ENCODE peak calls at places on chromosomes 16 and 17, in six cellular contexts. One of them, this sample, is unnamed.

GRCh38 chr16:27256861-27257260 is 11.7 kb downstream of the NSMCE1 start:
- DNase-seq in amniotic epithelial cell: no peak
- DNase-seq in neural crest cell: no peak
- DNase-seq in retinal pigment epithelial cell: no peak
- DNase-seq in NCI-H1694 treated with DMSO at 0.1 percent for 48 hours: no peak
- DNase-seq in CD8-positive, alpha-beta T cell: no peak
- DNase-seq in this sample: no peak

GRCh38 chr16:55323637-55324490 is at the start of gene IRX6:
- DNase-seq in retinal pigment epithelial cell: no peak
- DNase-seq in NCI-H1694 treated with DMSO at 0.1 percent for 48 hours: peak
- DNase-seq in amniotic epithelial cell: no peak
- DNase-seq in neural crest cell: peak
- DNase-seq in CD8-positive, alpha-beta T cell: no peak
- DNase-seq in this sample: no peak

GRCh38 chr17:35244345-35245195 is 1.7 kb downstream of the SLFN5 start:
- DNase-seq in NCI-H1694 treated with DMSO at 0.1 percent for 48 hours: no peak
- DNase-seq in retinal pigment epithelial cell: no peak
- DNase-seq in neural crest cell: peak
- DNase-seq in CD8-positive, alpha-beta T cell: peak
- DNase-seq in amniotic epithelial cell: peak
- DNase-seq in this sample: peak

GRCh38 chr17:42039794-42040763 is 10.3 kb downstream of the C17orf113 start:
- DNase-seq in NCI-H1694 treated with DMSO at 0.1 percent for 48 hours: no peak
- DNase-seq in neural crest cell: no peak
- DNase-seq in amniotic epithelial cell: no peak
- DNase-seq in retinal pigment epithelial cell: no peak
- DNase-seq in CD8-positive, alpha-beta T cell: no peak
- DNase-seq in this sample: no peak

GRCh38 chr17:81676906-81677305 is 6.7 kb downstream of the ARL16 start:
- DNase-seq in neural crest cell: no peak
- DNase-seq in NCI-H1694 treated with DMSO at 0.1 percent for 48 hours: no peak
- DNase-seq in CD8-positive, alpha-beta T cell: no peak
- DNase-seq in amniotic epithelial cell: no peak
- DNase-seq in retinal pigment epithelial cell: no peak
- DNase-seq in this sample: no peak

GRCh38 chr16:85566502-85567100 is 46.5 kb upstream of the GSE1 start:
- DNase-seq in amniotic epithelial cell: no peak
- DNase-seq in NCI-H1694 treated with DMSO at 0.1 percent for 48 hours: no peak
- DNase-seq in neural crest cell: peak
- DNase-seq in CD8-positive, alpha-beta T cell: no peak
- DNase-seq in retinal pigment epithelial cell: no peak
- DNase-seq in this sample: no peak

GRCh38 chr16:29686740-29687327 is 7.9 kb downstream of the QPRT start:
- DNase-seq in CD8-positive, alpha-beta T cell: no peak
- DNase-seq in amniotic epithelial cell: no peak
- DNase-seq in neural crest cell: no peak
- DNase-seq in NCI-H1694 treated with DMSO at 0.1 percent for 48 hours: no peak
- DNase-seq in retinal pigment epithelial cell: no peak
- DNase-seq in this sample: no peak

GRCh38 chr16:15484662-15485061 is 50.3 kb downstream of the BMERB1 start:
- DNase-seq in neural crest cell: no peak
- DNase-seq in NCI-H1694 treated with DMSO at 0.1 percent for 48 hours: no peak
- DNase-seq in CD8-positive, alpha-beta T cell: no peak
- DNase-seq in amniotic epithelial cell: peak
- DNase-seq in retinal pigment epithelial cell: no peak
- DNase-seq in this sample: no peak

GRCh38 chr17:601462-602303 is 113.0 kb downstream of the VPS53 start:
- DNase-seq in CD8-positive, alpha-beta T cell: no peak
- DNase-seq in neural crest cell: no peak
- DNase-seq in NCI-H1694 treated with DMSO at 0.1 percent for 48 hours: peak
- DNase-seq in retinal pigment epithelial cell: no peak
- DNase-seq in amniotic epithelial cell: peak
- DNase-seq in this sample: no peak

GRCh38 chr16:81523387-81524115 is 78.9 kb downstream of the CMIP start:
- DNase-seq in NCI-H1694 treated with DMSO at 0.1 percent for 48 hours: no peak
- DNase-seq in CD8-positive, alpha-beta T cell: no peak
- DNase-seq in amniotic epithelial cell: peak
- DNase-seq in retinal pigment epithelial cell: no peak
- DNase-seq in neural crest cell: no peak
- DNase-seq in this sample: no peak

GRCh38 chr16:73000020-73000906 is 47.7 kb downstream of the ZFHX3 start:
- DNase-seq in retinal pigment epithelial cell: no peak
- DNase-seq in NCI-H1694 treated with DMSO at 0.1 percent for 48 hours: no peak
- DNase-seq in CD8-positive, alpha-beta T cell: no peak
- DNase-seq in neural crest cell: peak
- DNase-seq in amniotic epithelial cell: no peak
- DNase-seq in this sample: no peak

GRCh38 chr16:49398761-49399160 is 25.2 kb downstream of the C16orf78 start:
- DNase-seq in neural crest cell: no peak
- DNase-seq in CD8-positive, alpha-beta T cell: no peak
- DNase-seq in NCI-H1694 treated with DMSO at 0.1 percent for 48 hours: no peak
- DNase-seq in amniotic epithelial cell: no peak
- DNase-seq in retinal pigment epithelial cell: no peak
- DNase-seq in this sample: no peak

GRCh38 chr17:53150101-53150698 is 672.5 kb upstream of the KIF2B start:
- DNase-seq in CD8-positive, alpha-beta T cell: no peak
- DNase-seq in amniotic epithelial cell: no peak
- DNase-seq in retinal pigment epithelial cell: no peak
- DNase-seq in neural crest cell: no peak
- DNase-seq in NCI-H1694 treated with DMSO at 0.1 percent for 48 hours: no peak
- DNase-seq in this sample: no peak

GRCh38 chr17:77863814-77864161 is 94.7 kb upstream of the TNRC6C start:
- DNase-seq in NCI-H1694 treated with DMSO at 0.1 percent for 48 hours: no peak
- DNase-seq in amniotic epithelial cell: no peak
- DNase-seq in retinal pigment epithelial cell: no peak
- DNase-seq in CD8-positive, alpha-beta T cell: no peak
- DNase-seq in neural crest cell: no peak
- DNase-seq in this sample: no peak

GRCh38 chr16:3461120-3461519 is 17.6 kb downstream of the NAA60 start:
- DNase-seq in amniotic epithelial cell: no peak
- DNase-seq in retinal pigment epithelial cell: no peak
- DNase-seq in NCI-H1694 treated with DMSO at 0.1 percent for 48 hours: no peak
- DNase-seq in CD8-positive, alpha-beta T cell: peak
- DNase-seq in neural crest cell: no peak
- DNase-seq in this sample: no peak

GRCh38 chr16:53768167-53768566 is 64.2 kb downstream of the FTO start:
- DNase-seq in NCI-H1694 treated with DMSO at 0.1 percent for 48 hours: no peak
- DNase-seq in amniotic epithelial cell: peak
- DNase-seq in CD8-positive, alpha-beta T cell: no peak
- DNase-seq in retinal pigment epithelial cell: no peak
- DNase-seq in neural crest cell: no peak
- DNase-seq in this sample: no peak

GRCh38 chr16:46830417-46830901 is 521 bp downstream of the C16orf87 start:
- DNase-seq in neural crest cell: no peak
- DNase-seq in CD8-positive, alpha-beta T cell: peak
- DNase-seq in retinal pigment epithelial cell: no peak
- DNase-seq in NCI-H1694 treated with DMSO at 0.1 percent for 48 hours: no peak
- DNase-seq in amniotic epithelial cell: no peak
- DNase-seq in this sample: no peak

GRCh38 chr17:63842173-63842539 is 329 bp downstream of the SMARCD2 start:
- DNase-seq in neural crest cell: peak
- DNase-seq in retinal pigment epithelial cell: no peak
- DNase-seq in NCI-H1694 treated with DMSO at 0.1 percent for 48 hours: no peak
- DNase-seq in amniotic epithelial cell: no peak
- DNase-seq in CD8-positive, alpha-beta T cell: no peak
- DNase-seq in this sample: no peak

GRCh38 chr16:11963706-11964105 is 1.3 kb upstream of the TNFRSF17 start:
- DNase-seq in CD8-positive, alpha-beta T cell: no peak
- DNase-seq in amniotic epithelial cell: no peak
- DNase-seq in neural crest cell: no peak
- DNase-seq in retinal pigment epithelial cell: no peak
- DNase-seq in NCI-H1694 treated with DMSO at 0.1 percent for 48 hours: no peak
- DNase-seq in this sample: no peak

GRCh38 chr17:80358861-80359260 is 56.1 kb upstream of the ENDOV start:
- DNase-seq in neural crest cell: no peak
- DNase-seq in amniotic epithelial cell: no peak
- DNase-seq in retinal pigment epithelial cell: no peak
- DNase-seq in CD8-positive, alpha-beta T cell: no peak
- DNase-seq in NCI-H1694 treated with DMSO at 0.1 percent for 48 hours: no peak
- DNase-seq in this sample: no peak

GRCh38 chr17:51164911-51165679 is 1.1 kb upstream of the NME2 start:
- DNase-seq in amniotic epithelial cell: no peak
- DNase-seq in neural crest cell: peak
- DNase-seq in retinal pigment epithelial cell: no peak
- DNase-seq in CD8-positive, alpha-beta T cell: no peak
- DNase-seq in NCI-H1694 treated with DMSO at 0.1 percent for 48 hours: no peak
- DNase-seq in this sample: no peak

GRCh38 chr16:25064967-25065366 is 46.6 kb upstream of the LCMT1 start:
- DNase-seq in NCI-H1694 treated with DMSO at 0.1 percent for 48 hours: no peak
- DNase-seq in amniotic epithelial cell: no peak
- DNase-seq in CD8-positive, alpha-beta T cell: no peak
- DNase-seq in neural crest cell: no peak
- DNase-seq in retinal pigment epithelial cell: peak
- DNase-seq in this sample: no peak

GRCh38 chr16:88376053-88376834 is 6.5 kb upstream of the ZNF469 start:
- DNase-seq in neural crest cell: peak
- DNase-seq in NCI-H1694 treated with DMSO at 0.1 percent for 48 hours: no peak
- DNase-seq in amniotic epithelial cell: no peak
- DNase-seq in CD8-positive, alpha-beta T cell: no peak
- DNase-seq in retinal pigment epithelial cell: no peak
- DNase-seq in this sample: no peak

GRCh38 chr16:8720080-8720966 is 45.9 kb downstream of the ABAT start:
- DNase-seq in amniotic epithelial cell: no peak
- DNase-seq in retinal pigment epithelial cell: no peak
- DNase-seq in NCI-H1694 treated with DMSO at 0.1 percent for 48 hours: no peak
- DNase-seq in CD8-positive, alpha-beta T cell: no peak
- DNase-seq in neural crest cell: peak
- DNase-seq in this sample: peak

GRCh38 chr17:42067371-42068180 is 17.2 kb upstream of the C17orf113 start:
- DNase-seq in retinal pigment epithelial cell: no peak
- DNase-seq in amniotic epithelial cell: peak
- DNase-seq in neural crest cell: peak
- DNase-seq in CD8-positive, alpha-beta T cell: peak
- DNase-seq in NCI-H1694 treated with DMSO at 0.1 percent for 48 hours: peak
- DNase-seq in this sample: no peak

GRCh38 chr16:88289549-88290344 is 93.0 kb upstream of the ZNF469 start:
- DNase-seq in CD8-positive, alpha-beta T cell: no peak
- DNase-seq in retinal pigment epithelial cell: no peak
- DNase-seq in neural crest cell: no peak
- DNase-seq in NCI-H1694 treated with DMSO at 0.1 percent for 48 hours: no peak
- DNase-seq in amniotic epithelial cell: peak
- DNase-seq in this sample: no peak

GRCh38 chr16:31899505-31899904 is 25.9 kb downstream of the ZNF267 start:
- DNase-seq in NCI-H1694 treated with DMSO at 0.1 percent for 48 hours: no peak
- DNase-seq in neural crest cell: no peak
- DNase-seq in CD8-positive, alpha-beta T cell: no peak
- DNase-seq in retinal pigment epithelial cell: no peak
- DNase-seq in amniotic epithelial cell: no peak
- DNase-seq in this sample: no peak

GRCh38 chr17:69773081-69773480 is 301.9 kb upstream of the KCNJ16 start:
- DNase-seq in retinal pigment epithelial cell: peak
- DNase-seq in neural crest cell: no peak
- DNase-seq in amniotic epithelial cell: no peak
- DNase-seq in NCI-H1694 treated with DMSO at 0.1 percent for 48 hours: no peak
- DNase-seq in CD8-positive, alpha-beta T cell: no peak
- DNase-seq in this sample: no peak

GRCh38 chr17:4165301-4166010 is 22.5 kb downstream of the CYB5D2 start:
- DNase-seq in NCI-H1694 treated with DMSO at 0.1 percent for 48 hours: no peak
- DNase-seq in neural crest cell: no peak
- DNase-seq in amniotic epithelial cell: no peak
- DNase-seq in retinal pigment epithelial cell: no peak
- DNase-seq in CD8-positive, alpha-beta T cell: no peak
- DNase-seq in this sample: no peak

GRCh38 chr16:22359679-22360078 is 14.7 kb downstream of the CDR2 start:
- DNase-seq in CD8-positive, alpha-beta T cell: no peak
- DNase-seq in neural crest cell: no peak
- DNase-seq in retinal pigment epithelial cell: no peak
- DNase-seq in amniotic epithelial cell: no peak
- DNase-seq in NCI-H1694 treated with DMSO at 0.1 percent for 48 hours: no peak
- DNase-seq in this sample: no peak

GRCh38 chr16:84774810-84775209 is 45.0 kb upstream of the CRISPLD2 start:
- DNase-seq in amniotic epithelial cell: peak
- DNase-seq in retinal pigment epithelial cell: no peak
- DNase-seq in neural crest cell: no peak
- DNase-seq in NCI-H1694 treated with DMSO at 0.1 percent for 48 hours: no peak
- DNase-seq in CD8-positive, alpha-beta T cell: no peak
- DNase-seq in this sample: peak

GRCh38 chr17:64457156-64457555 is 8.2 kb downstream of the MILR1 start:
- DNase-seq in neural crest cell: no peak
- DNase-seq in amniotic epithelial cell: peak
- DNase-seq in CD8-positive, alpha-beta T cell: no peak
- DNase-seq in retinal pigment epithelial cell: no peak
- DNase-seq in NCI-H1694 treated with DMSO at 0.1 percent for 48 hours: no peak
- DNase-seq in this sample: no peak

GRCh38 chr17:81831563-81831956 is 1.5 kb downstream of the MCRIP1 start:
- DNase-seq in CD8-positive, alpha-beta T cell: no peak
- DNase-seq in amniotic epithelial cell: no peak
- DNase-seq in NCI-H1694 treated with DMSO at 0.1 percent for 48 hours: no peak
- DNase-seq in retinal pigment epithelial cell: no peak
- DNase-seq in neural crest cell: no peak
- DNase-seq in this sample: no peak

This sample was measured in epithelial cell of proximal tubule.